ENCODE peak calls at places on chromosomes 5 and 9, in nine cellular contexts. K is AG08396; Y is brain microvascular endothelial cell; A is GM18507; S is AG08395; G is activated CD4-positive, alpha-beta T cell treated with anti-CD3 and anti-CD28 coated beads, Interleukin-2, amount 50 U/mL, for 1 hour; D is foreskin melanocyte; P is CD4-positive, alpha-beta T cell; F is naive thymus-derived CD8-positive, alpha-beta T cell. V is an unnamed sample.

GRCh38 chr5:176162206-176162605 is 76.0 kb upstream of the SIMC1 start:
- DNase-seq in F (no peak), Y (no peak), D (no peak), P (no peak), A (no peak), G (no peak), S (no peak), K (no peak), V (peak)

GRCh38 chr5:177474845-177475562 is 1.6 kb upstream of the DBN1 start:
- DNase-seq in D (no peak), F (no peak), K (no peak), A (no peak), P (no peak), G (no peak), Y (peak), S (no peak), V (no peak)

GRCh38 chr5:77394064-77394716 is 97.9 kb downstream of the WDR41 start:
- DNase-seq in S (no peak), Y (no peak), A (no peak), F (no peak), K (no peak), P (no peak), G (no peak), D (no peak), V (no peak)

GRCh38 chr5:73883646-73884045 is 257.6 kb downstream of the ARHGEF28 start:
- DNase-seq in G (no peak), K (no peak), D (no peak), F (no peak), A (no peak), P (no peak), Y (peak), S (no peak), V (peak)

GRCh38 chr5:15834596-15835245 is 334.7 kb downstream of the FBXL7 start:
- DNase-seq in S (peak), P (no peak), G (no peak), F (no peak), A (no peak), K (peak), Y (peak), D (peak), V (peak)

GRCh38 chr9:2427016-2427891 is 194.3 kb upstream of the VLDLR start:
- DNase-seq in A (no peak), F (no peak), S (no peak), G (no peak), D (no peak), K (no peak), Y (no peak), P (no peak), V (no peak)

GRCh38 chr5:172954277-172954676 is 4.9 kb upstream of the RPL26L1 start:
- DNase-seq in G (no peak), P (no peak), F (no peak), Y (no peak), A (no peak), S (no peak), K (no peak), D (no peak), V (no peak)

GRCh38 chr5:179840766-179841165 is 17.9 kb downstream of the MRNIP start:
- DNase-seq in D (no peak), A (no peak), S (no peak), K (no peak), Y (no peak), F (no peak), G (no peak), P (no peak), V (no peak)

GRCh38 chr5:132193165-132193694 is 34.4 kb downstream of the P4HA2 start:
- DNase-seq in G (no peak), P (no peak), A (no peak), Y (no peak), K (no peak), D (no peak), S (no peak), F (no peak), V (no peak)

V was measured in astrocyte of the spinal cord.